ENCODE peak calls at places on chromosomes 7 and 10, in nine cellular contexts. One of them, this sample, is unnamed.

GRCh38 chr7:44278451-44279161 is 46.8 kb downstream of the CAMK2B start:
- DNase-seq in NB4: no peak
- DNase-seq in stimulated activated naive CD4-positive, alpha-beta T cell: no peak
- DNase-seq in GM23338: no peak
- DNase-seq in iris pigment epithelial cell: peak
- DNase-seq in Ammon's horn: no peak
- DNase-seq in activated CD4-positive, alpha-beta T cell treated with anti-CD3 and anti-CD28 coated beads, Interleukin-2, amount 50 U/mL, for 1 hour: no peak
- DNase-seq in stimulated activated naive B cell treated with anti-CD40 and anti-IgM and Interleukin-4, amounts not matched to agents 10 μg/mL and 1 μg/mL and 100 μg/mL, for 72 hours: no peak
- DNase-seq in sciatic nerve: peak
- DNase-seq in this sample: no peak

GRCh38 chr10:63578501-63578900 is 57.3 kb downstream of the REEP3 start:
- DNase-seq in stimulated activated naive CD4-positive, alpha-beta T cell: no peak
- DNase-seq in NB4: no peak
- DNase-seq in sciatic nerve: no peak
- DNase-seq in GM23338: no peak
- DNase-seq in stimulated activated naive B cell treated with anti-CD40 and anti-IgM and Interleukin-4, amounts not matched to agents 10 μg/mL and 1 μg/mL and 100 μg/mL, for 72 hours: no peak
- DNase-seq in Ammon's horn: no peak
- DNase-seq in iris pigment epithelial cell: no peak
- DNase-seq in activated CD4-positive, alpha-beta T cell treated with anti-CD3 and anti-CD28 coated beads, Interleukin-2, amount 50 U/mL, for 1 hour: no peak
- DNase-seq in this sample: no peak

GRCh38 chr7:132063800-132064199 is 507.4 kb upstream of the PODXL start:
- DNase-seq in stimulated activated naive CD4-positive, alpha-beta T cell: no peak
- DNase-seq in sciatic nerve: no peak
- DNase-seq in activated CD4-positive, alpha-beta T cell treated with anti-CD3 and anti-CD28 coated beads, Interleukin-2, amount 50 U/mL, for 1 hour: no peak
- DNase-seq in NB4: no peak
- DNase-seq in Ammon's horn: no peak
- DNase-seq in iris pigment epithelial cell: no peak
- DNase-seq in GM23338: no peak
- DNase-seq in stimulated activated naive B cell treated with anti-CD40 and anti-IgM and Interleukin-4, amounts not matched to agents 10 μg/mL and 1 μg/mL and 100 μg/mL, for 72 hours: no peak
- DNase-seq in this sample: no peak

GRCh38 chr7:4831723-4832495 is 29.9 kb downstream of the PAPOLB start:
- DNase-seq in stimulated activated naive B cell treated with anti-CD40 and anti-IgM and Interleukin-4, amounts not matched to agents 10 μg/mL and 1 μg/mL and 100 μg/mL, for 72 hours: no peak
- DNase-seq in GM23338: no peak
- DNase-seq in NB4: no peak
- DNase-seq in activated CD4-positive, alpha-beta T cell treated with anti-CD3 and anti-CD28 coated beads, Interleukin-2, amount 50 U/mL, for 1 hour: no peak
- DNase-seq in sciatic nerve: no peak
- DNase-seq in stimulated activated naive CD4-positive, alpha-beta T cell: no peak
- DNase-seq in Ammon's horn: no peak
- DNase-seq in iris pigment epithelial cell: no peak
- DNase-seq in this sample: no peak

GRCh38 chr10:75613685-75614587 is 182.5 kb downstream of the LRMDA start:
- DNase-seq in GM23338: no peak
- DNase-seq in stimulated activated naive CD4-positive, alpha-beta T cell: no peak
- DNase-seq in sciatic nerve: no peak
- DNase-seq in stimulated activated naive B cell treated with anti-CD40 and anti-IgM and Interleukin-4, amounts not matched to agents 10 μg/mL and 1 μg/mL and 100 μg/mL, for 72 hours: no peak
- DNase-seq in Ammon's horn: peak
- DNase-seq in iris pigment epithelial cell: no peak
- DNase-seq in activated CD4-positive, alpha-beta T cell treated with anti-CD3 and anti-CD28 coated beads, Interleukin-2, amount 50 U/mL, for 1 hour: no peak
- DNase-seq in NB4: no peak
- DNase-seq in this sample: no peak

GRCh38 chr10:109741712-109742111 is 181.6 kb downstream of the XPNPEP1 start:
- DNase-seq in NB4: no peak
- DNase-seq in sciatic nerve: no peak
- DNase-seq in activated CD4-positive, alpha-beta T cell treated with anti-CD3 and anti-CD28 coated beads, Interleukin-2, amount 50 U/mL, for 1 hour: no peak
- DNase-seq in iris pigment epithelial cell: peak
- DNase-seq in stimulated activated naive B cell treated with anti-CD40 and anti-IgM and Interleukin-4, amounts not matched to agents 10 μg/mL and 1 μg/mL and 100 μg/mL, for 72 hours: no peak
- DNase-seq in Ammon's horn: no peak
- DNase-seq in GM23338: peak
- DNase-seq in stimulated activated naive CD4-positive, alpha-beta T cell: no peak
- DNase-seq in this sample: no peak

GRCh38 chr7:84647797-84648762 is 453.5 kb upstream of the SEMA3A start:
- DNase-seq in activated CD4-positive, alpha-beta T cell treated with anti-CD3 and anti-CD28 coated beads, Interleukin-2, amount 50 U/mL, for 1 hour: no peak
- DNase-seq in GM23338: no peak
- DNase-seq in stimulated activated naive CD4-positive, alpha-beta T cell: no peak
- DNase-seq in iris pigment epithelial cell: peak
- DNase-seq in Ammon's horn: no peak
- DNase-seq in sciatic nerve: no peak
- DNase-seq in NB4: no peak
- DNase-seq in stimulated activated naive B cell treated with anti-CD40 and anti-IgM and Interleukin-4, amounts not matched to agents 10 μg/mL and 1 μg/mL and 100 μg/mL, for 72 hours: no peak
- DNase-seq in this sample: no peak

GRCh38 chr10:100930368-100930767 is 17.6 kb downstream of the SLF2 start:
- DNase-seq in GM23338: peak
- DNase-seq in sciatic nerve: no peak
- DNase-seq in activated CD4-positive, alpha-beta T cell treated with anti-CD3 and anti-CD28 coated beads, Interleukin-2, amount 50 U/mL, for 1 hour: no peak
- DNase-seq in iris pigment epithelial cell: no peak
- DNase-seq in stimulated activated naive CD4-positive, alpha-beta T cell: no peak
- DNase-seq in NB4: no peak
- DNase-seq in Ammon's horn: no peak
- DNase-seq in stimulated activated naive B cell treated with anti-CD40 and anti-IgM and Interleukin-4, amounts not matched to agents 10 μg/mL and 1 μg/mL and 100 μg/mL, for 72 hours: no peak
- DNase-seq in this sample: no peak

GRCh38 chr10:111089293-111089692 is 12.5 kb downstream of the ADRA2A start:
- DNase-seq in Ammon's horn: no peak
- DNase-seq in iris pigment epithelial cell: no peak
- DNase-seq in activated CD4-positive, alpha-beta T cell treated with anti-CD3 and anti-CD28 coated beads, Interleukin-2, amount 50 U/mL, for 1 hour: no peak
- DNase-seq in GM23338: no peak
- DNase-seq in NB4: no peak
- DNase-seq in sciatic nerve: no peak
- DNase-seq in stimulated activated naive B cell treated with anti-CD40 and anti-IgM and Interleukin-4, amounts not matched to agents 10 μg/mL and 1 μg/mL and 100 μg/mL, for 72 hours: no peak
- DNase-seq in stimulated activated naive CD4-positive, alpha-beta T cell: no peak
- DNase-seq in this sample: no peak

GRCh38 chr10:29319205-29319781 is 30.4 kb downstream of the LYZL1 start:
- DNase-seq in NB4: no peak
- DNase-seq in GM23338: no peak
- DNase-seq in Ammon's horn: no peak
- DNase-seq in stimulated activated naive B cell treated with anti-CD40 and anti-IgM and Interleukin-4, amounts not matched to agents 10 μg/mL and 1 μg/mL and 100 μg/mL, for 72 hours: no peak
- DNase-seq in iris pigment epithelial cell: no peak
- DNase-seq in sciatic nerve: no peak
- DNase-seq in activated CD4-positive, alpha-beta T cell treated with anti-CD3 and anti-CD28 coated beads, Interleukin-2, amount 50 U/mL, for 1 hour: no peak
- DNase-seq in stimulated activated naive CD4-positive, alpha-beta T cell: no peak
- DNase-seq in this sample: no peak

GRCh38 chr10:21138769-21139324 is 241.7 kb upstream of the NEBL start:
- DNase-seq in iris pigment epithelial cell: peak
- DNase-seq in stimulated activated naive CD4-positive, alpha-beta T cell: no peak
- DNase-seq in Ammon's horn: no peak
- DNase-seq in NB4: no peak
- DNase-seq in sciatic nerve: no peak
- DNase-seq in GM23338: no peak
- DNase-seq in stimulated activated naive B cell treated with anti-CD40 and anti-IgM and Interleukin-4, amounts not matched to agents 10 μg/mL and 1 μg/mL and 100 μg/mL, for 72 hours: no peak
- DNase-seq in activated CD4-positive, alpha-beta T cell treated with anti-CD3 and anti-CD28 coated beads, Interleukin-2, amount 50 U/mL, for 1 hour: no peak
- DNase-seq in this sample: no peak

GRCh38 chr10:98664329-98665042 is 217.8 kb upstream of the HPS1 start:
- DNase-seq in stimulated activated naive B cell treated with anti-CD40 and anti-IgM and Interleukin-4, amounts not matched to agents 10 μg/mL and 1 μg/mL and 100 μg/mL, for 72 hours: no peak
- DNase-seq in iris pigment epithelial cell: peak
- DNase-seq in stimulated activated naive CD4-positive, alpha-beta T cell: peak
- DNase-seq in activated CD4-positive, alpha-beta T cell treated with anti-CD3 and anti-CD28 coated beads, Interleukin-2, amount 50 U/mL, for 1 hour: no peak
- DNase-seq in NB4: peak
- DNase-seq in GM23338: peak
- DNase-seq in sciatic nerve: no peak
- DNase-seq in Ammon's horn: no peak
- DNase-seq in this sample: peak

GRCh38 chr10:97127960-97128850 is 57.6 kb downstream of the SLIT1 start:
- DNase-seq in GM23338: no peak
- DNase-seq in NB4: peak
- DNase-seq in Ammon's horn: peak
- DNase-seq in iris pigment epithelial cell: no peak
- DNase-seq in stimulated activated naive CD4-positive, alpha-beta T cell: no peak
- DNase-seq in sciatic nerve: no peak
- DNase-seq in activated CD4-positive, alpha-beta T cell treated with anti-CD3 and anti-CD28 coated beads, Interleukin-2, amount 50 U/mL, for 1 hour: no peak
- DNase-seq in stimulated activated naive B cell treated with anti-CD40 and anti-IgM and Interleukin-4, amounts not matched to agents 10 μg/mL and 1 μg/mL and 100 μg/mL, for 72 hours: no peak
- DNase-seq in this sample: no peak

GRCh38 chr7:1964913-1965578 is 267.7 kb downstream of the MAD1L1 start:
- DNase-seq in stimulated activated naive CD4-positive, alpha-beta T cell: no peak
- DNase-seq in iris pigment epithelial cell: no peak
- DNase-seq in activated CD4-positive, alpha-beta T cell treated with anti-CD3 and anti-CD28 coated beads, Interleukin-2, amount 50 U/mL, for 1 hour: no peak
- DNase-seq in sciatic nerve: no peak
- DNase-seq in NB4: no peak
- DNase-seq in GM23338: no peak
- DNase-seq in Ammon's horn: no peak
- DNase-seq in stimulated activated naive B cell treated with anti-CD40 and anti-IgM and Interleukin-4, amounts not matched to agents 10 μg/mL and 1 μg/mL and 100 μg/mL, for 72 hours: no peak
- DNase-seq in this sample: no peak

GRCh38 chr10:52446391-52446790 is 132.3 kb downstream of the DKK1 start:
- DNase-seq in iris pigment epithelial cell: no peak
- DNase-seq in stimulated activated naive B cell treated with anti-CD40 and anti-IgM and Interleukin-4, amounts not matched to agents 10 μg/mL and 1 μg/mL and 100 μg/mL, for 72 hours: no peak
- DNase-seq in GM23338: no peak
- DNase-seq in sciatic nerve: no peak
- DNase-seq in Ammon's horn: no peak
- DNase-seq in activated CD4-positive, alpha-beta T cell treated with anti-CD3 and anti-CD28 coated beads, Interleukin-2, amount 50 U/mL, for 1 hour: no peak
- DNase-seq in NB4: no peak
- DNase-seq in stimulated activated naive CD4-positive, alpha-beta T cell: no peak
- DNase-seq in this sample: no peak

GRCh38 chr10:70915206-70915605 is 26.8 kb upstream of the PCBD1 start:
- DNase-seq in Ammon's horn: no peak
- DNase-seq in stimulated activated naive B cell treated with anti-CD40 and anti-IgM and Interleukin-4, amounts not matched to agents 10 μg/mL and 1 μg/mL and 100 μg/mL, for 72 hours: no peak
- DNase-seq in sciatic nerve: no peak
- DNase-seq in iris pigment epithelial cell: no peak
- DNase-seq in stimulated activated naive CD4-positive, alpha-beta T cell: no peak
- DNase-seq in activated CD4-positive, alpha-beta T cell treated with anti-CD3 and anti-CD28 coated beads, Interleukin-2, amount 50 U/mL, for 1 hour: no peak
- DNase-seq in GM23338: no peak
- DNase-seq in NB4: no peak
- DNase-seq in this sample: no peak

GRCh38 chr10:112819231-112819630 is 130.8 kb upstream of the TCF7L2 start:
- DNase-seq in sciatic nerve: no peak
- DNase-seq in Ammon's horn: peak
- DNase-seq in activated CD4-positive, alpha-beta T cell treated with anti-CD3 and anti-CD28 coated beads, Interleukin-2, amount 50 U/mL, for 1 hour: no peak
- DNase-seq in stimulated activated naive CD4-positive, alpha-beta T cell: no peak
- DNase-seq in stimulated activated naive B cell treated with anti-CD40 and anti-IgM and Interleukin-4, amounts not matched to agents 10 μg/mL and 1 μg/mL and 100 μg/mL, for 72 hours: no peak
- DNase-seq in GM23338: no peak
- DNase-seq in NB4: no peak
- DNase-seq in iris pigment epithelial cell: no peak
- DNase-seq in this sample: no peak

This sample was measured in naive thymus-derived CD4-positive, alpha-beta T cell.